ENCODE peak calls at places on chromosome 3, in six cellular contexts. W is PC-3, O is SK-N-SH, X is GM23248, E is HCT116, H is MM.1S. C is an unnamed sample.
A peak's percentile ranks its signal among the peaks of the same experiment; 100 is the strongest.

GRCh38 chr3:133248389-133248788 is 151.5 kb upstream of the BFSP2 start:
- DNase-seq in X (no peak), O (no peak), E (no peak), W (no peak), H (no peak), C (no peak)

GRCh38 chr3:69012111-69012835 is 1.2 kb downstream of the EOGT start:
- DNase-seq in O (no peak), E (no peak), X (peak; percentile 81), W (no peak), H (no peak), C (no peak)

GRCh38 chr3:106826861-106827311 is 550.4 kb upstream of the CCDC54 start:
- DNase-seq in W (no peak), E (no peak), H (no peak), O (peak; percentile 59), X (no peak), C (no peak)

GRCh38 chr3:28521663-28522062 is 173.0 kb upstream of the AZI2 start:
- DNase-seq in O (no peak), E (no peak), W (no peak), X (no peak), H (no peak), C (no peak)

GRCh38 chr3:87082806-87083440 is 92.0 kb upstream of the VGLL3 start:
- DNase-seq in O (peak; percentile 30), E (peak; percentile 52), W (peak; percentile 85), X (peak; percentile 82), H (peak; percentile 61), C (peak; percentile 78)

GRCh38 chr3:58167431-58168351 is 43.1 kb downstream of the DNASE1L3 start:
- DNase-seq in X (peak; percentile 87), O (peak; percentile 79), H (peak; percentile 60), W (peak; percentile 76), E (no peak), C (peak; percentile 86)

GRCh38 chr3:138468886-138469285 is 34.5 kb downstream of the ESYT3 start:
- DNase-seq in H (no peak), X (peak; percentile 56), O (no peak), E (no peak), W (peak; percentile 77), C (no peak)

GRCh38 chr3:123067689-123068226 is 933 bp downstream of the PDIA5 start:
- DNase-seq in O (no peak), X (peak; percentile 64), E (no peak), W (peak; percentile 74), H (peak; percentile 27), C (peak; percentile 67)

GRCh38 chr3:58238830-58239229 is 1.2 kb downstream of the ABHD6 start:
- DNase-seq in H (no peak), W (no peak), E (no peak), X (no peak), O (no peak), C (no peak)

GRCh38 chr3:98012974-98013373 is 22.1 kb downstream of the GABRR3 start:
- DNase-seq in X (peak; percentile 65), O (no peak), H (no peak), W (no peak), E (no peak), C (no peak)

GRCh38 chr3:184757010-184757651 is 45.3 kb upstream of the MAGEF1 start:
- DNase-seq in H (peak; percentile 57), X (peak; percentile 95), W (no peak), E (no peak), O (no peak), C (peak; percentile 77)

GRCh38 chr3:138328341-138328740 is 1.3 kb downstream of the NME9 start:
- DNase-seq in O (peak; percentile 27), H (peak; percentile 12), W (no peak), E (no peak), X (peak; percentile 82), C (peak; percentile 50)

GRCh38 chr3:63202529-63202928 is 75.6 kb upstream of the SYNPR start:
- DNase-seq in W (no peak), H (no peak), E (no peak), X (no peak), O (no peak), C (no peak)

GRCh38 chr3:52625041-52625440 is 60.7 kb downstream of the PBRM1 start:
- DNase-seq in X (no peak), H (no peak), O (no peak), W (no peak), E (no peak), C (peak; percentile 16)

GRCh38 chr3:50342818-50343633 is 2.4 kb upstream of the RASSF1 start:
- DNase-seq in X (no peak), H (no peak), W (no peak), O (no peak), E (no peak), C (no peak)

GRCh38 chr3:129282727-129283327 is 4.2 kb downstream of the HMCES start:
- DNase-seq in O (no peak), W (peak; percentile 68), X (peak; percentile 88), H (peak; percentile 90), E (no peak), C (peak; percentile 94)

GRCh38 chr3:175312766-175313165 is 453.6 kb downstream of the NAALADL2 start:
- DNase-seq in E (no peak), W (no peak), H (no peak), O (no peak), X (no peak), C (no peak)

GRCh38 chr3:119562307-119562961 is 3.0 kb upstream of the CD80 start:
- DNase-seq in W (no peak), O (no peak), H (peak; percentile 65), X (no peak), E (no peak), C (no peak)

GRCh38 chr3:100850156-100850555 is 140.9 kb downstream of the TFG start:
- DNase-seq in H (no peak), E (no peak), O (no peak), X (no peak), W (no peak), C (no peak)

GRCh38 chr3:155024006-155024638 is 56.0 kb upstream of the MME start:
- DNase-seq in X (peak; percentile 48), O (no peak), E (no peak), W (peak; percentile 8), H (peak; percentile 5), C (no peak)

GRCh38 chr3:179182892-179183291 is 34.7 kb downstream of the PIK3CA start:
- DNase-seq in H (no peak), E (no peak), O (no peak), X (peak; percentile 4), W (no peak), C (no peak)

GRCh38 chr3:87175662-87176230 is 51.4 kb upstream of the CHMP2B start:
- DNase-seq in W (no peak), H (no peak), E (no peak), X (peak; percentile 49), O (no peak), C (no peak)

GRCh38 chr3:74575857-74576256 is 38.6 kb downstream of the CNTN3 start:
- DNase-seq in W (no peak), E (no peak), H (no peak), X (no peak), O (no peak), C (no peak)

GRCh38 chr3:154349223-154349622 is 24.9 kb upstream of the DHX36 start:
- DNase-seq in W (no peak), O (no peak), X (no peak), E (no peak), H (no peak), C (no peak)

GRCh38 chr3:59605944-59606534 is 556.2 kb upstream of the CFAP20DC start:
- DNase-seq in H (no peak), X (no peak), O (no peak), W (no peak), E (no peak), C (no peak)

GRCh38 chr3:36701249-36701572 is 63.1 kb downstream of the DCLK3 start:
- DNase-seq in O (no peak), W (no peak), H (no peak), E (no peak), X (peak; percentile 20), C (no peak)

GRCh38 chr3:36705015-36705414 is 59.3 kb downstream of the DCLK3 start:
- DNase-seq in O (no peak), W (no peak), E (no peak), H (no peak), X (no peak), C (no peak)

GRCh38 chr3:36700537-36701248 is 63.7 kb downstream of the DCLK3 start:
- DNase-seq in X (peak; percentile 89), O (peak; percentile 73), H (peak; percentile 44), W (peak; percentile 81), E (peak; percentile 33), C (peak; percentile 86)

GRCh38 chr3:36704280-36704679 is 60.1 kb downstream of the DCLK3 start:
- DNase-seq in W (no peak), O (no peak), E (no peak), X (no peak), H (no peak), C (no peak)

DNA sequence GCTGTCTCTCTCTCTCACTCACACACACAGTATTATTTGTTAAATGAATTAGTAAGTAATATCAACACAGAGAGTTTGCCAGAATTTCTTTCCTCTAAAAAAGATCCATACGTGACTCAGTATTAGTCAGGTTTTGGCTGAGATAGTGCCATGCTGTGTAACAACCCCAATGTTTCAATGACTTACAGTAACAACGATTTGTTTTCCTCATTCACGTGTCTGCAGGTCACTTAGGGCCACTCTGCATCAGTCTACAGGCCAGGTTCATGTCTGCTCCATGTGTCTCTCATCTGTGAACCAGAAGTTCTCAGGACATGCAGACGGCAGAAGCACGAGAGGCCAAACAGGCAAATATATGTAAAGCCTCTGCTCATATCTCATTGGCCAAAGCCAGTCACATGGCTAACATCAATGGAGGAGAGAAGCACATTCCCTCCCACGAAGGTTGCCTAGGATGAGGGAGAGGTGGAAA is 62.4 kb downstream of the DCLK3 start:
- DNase-seq in H (no peak), E (no peak), O (no peak), W (peak; percentile 98), X (peak; percentile 94), C (no peak)
- H2AFZ ChIP-seq in H (no peak overlapping the region), E (peak overlapping the region; percentile 77), O (peak overlapping the region; percentile 21), W (peak overlapping the region; percentile 54), X (peak overlapping the region; percentile 42), C (peak overlapping the region; percentile 81)

GRCh38 chr3:41164776-41165175 is 34.5 kb upstream of the CTNNB1 start:
- DNase-seq in E (no peak), H (no peak), W (no peak), O (no peak), X (no peak), C (no peak)
- H3K9me2 ChIP-seq in E (no peaks in the 10 kb centered on the region), H (no peaks in the 10 kb centered on the region), W (no peaks in the 10 kb centered on the region), O (no peaks in the 10 kb centered on the region), X (peaks cover 3% of the 10 kb centered on the region), C (no peaks in the 10 kb centered on the region)

DNA sequence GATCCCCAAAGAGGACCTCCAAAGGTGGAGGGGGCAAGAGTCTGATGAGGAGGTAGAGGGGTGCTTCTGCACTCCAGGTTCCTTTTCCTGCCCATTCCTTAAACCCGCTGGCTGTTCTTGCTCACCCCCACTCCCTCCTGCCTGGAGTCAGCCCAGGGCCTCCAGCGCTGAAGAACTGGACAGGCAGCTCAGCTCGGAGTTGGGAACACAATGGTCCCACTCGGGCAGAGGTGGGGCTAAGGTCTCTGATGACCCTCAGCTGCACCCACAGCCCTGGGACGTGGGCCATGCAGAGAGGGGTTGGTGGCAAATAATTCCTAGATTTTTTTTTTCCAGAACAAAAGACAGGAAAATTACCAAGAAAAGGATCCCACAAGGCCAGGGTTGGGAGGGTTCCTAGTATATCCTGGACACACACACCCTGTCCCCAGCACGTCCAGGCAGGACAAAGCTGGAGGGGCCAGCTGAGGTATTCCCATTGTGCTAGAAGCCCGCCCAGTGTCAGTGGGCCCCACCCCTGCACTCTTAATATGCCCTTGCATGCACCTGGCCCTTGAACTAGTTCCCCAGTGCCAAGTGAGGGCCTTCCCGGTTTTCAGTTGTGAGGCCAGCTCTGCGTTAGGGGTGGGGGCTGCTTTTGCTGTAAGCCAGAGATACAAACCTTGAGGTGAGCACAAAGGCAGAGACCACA is 22.1 kb upstream of the IP6K2 start:
- DNase-seq in W (no peak), O (peak; percentile 30), X (no peak), H (no peak), E (no peak), C (no peak)
- H3K9ac ChIP-seq in W (no peak overlapping the region), O (no peak overlapping the region), X (no peak overlapping the region), H (no peak overlapping the region), E (no peak overlapping the region), C (peak overlapping the region; percentile 55)

GRCh38 chr3:71541313-71541712 is 42.2 kb downstream of the FOXP1 start:
- DNase-seq in W (no peak), E (no peak), H (no peak), O (no peak), X (no peak), C (no peak)
- H2AFZ ChIP-seq in W (no peak overlapping the region), E (no peak overlapping the region), H (no peak overlapping the region), O (no peak overlapping the region), X (no peak overlapping the region), C (no peak overlapping the region)

C was measured in Karpas-422.